ENCODE peak calls at places on chromosomes 11 and 22, in eight cellular contexts. One of them, this sample, is unnamed.

GRCh38 chr11:69500285-69501120 is 19.0 kb downstream of the LINC01488 start:
- DNase-seq in fibroblast of gingiva: no peak
- DNase-seq in IMR-90: no peak
- DNase-seq in CD8-positive, alpha-beta memory T cell: no peak
- DNase-seq in fibroblast of lung: peak
- DNase-seq in SHP77 treated with DMSO at 0.1 percent for 48 hours: peak
- DNase-seq in HuH-7.5: no peak
- DNase-seq in amygdala: no peak
- DNase-seq in this sample: no peak

GRCh38 chr11:130721736-130722135 is 194.5 kb downstream of the SNX19 start:
- DNase-seq in fibroblast of gingiva: no peak
- DNase-seq in IMR-90: peak
- DNase-seq in CD8-positive, alpha-beta memory T cell: no peak
- DNase-seq in fibroblast of lung: peak
- DNase-seq in SHP77 treated with DMSO at 0.1 percent for 48 hours: no peak
- DNase-seq in HuH-7.5: no peak
- DNase-seq in amygdala: no peak
- DNase-seq in this sample: no peak

GRCh38 chr11:29786092-29786491 is 230.7 kb downstream of the KCNA4 start:
- DNase-seq in fibroblast of gingiva: no peak
- DNase-seq in IMR-90: no peak
- DNase-seq in CD8-positive, alpha-beta memory T cell: no peak
- DNase-seq in fibroblast of lung: no peak
- DNase-seq in SHP77 treated with DMSO at 0.1 percent for 48 hours: no peak
- DNase-seq in HuH-7.5: no peak
- DNase-seq in amygdala: no peak
- DNase-seq in this sample: no peak

GRCh38 chr11:36249271-36249670 is 40.0 kb downstream of the COMMD9 start:
- DNase-seq in fibroblast of gingiva: peak
- DNase-seq in IMR-90: peak
- DNase-seq in CD8-positive, alpha-beta memory T cell: no peak
- DNase-seq in fibroblast of lung: peak
- DNase-seq in SHP77 treated with DMSO at 0.1 percent for 48 hours: no peak
- DNase-seq in HuH-7.5: no peak
- DNase-seq in amygdala: no peak
- DNase-seq in this sample: no peak

GRCh38 chr22:44449683-44450425 is 48.2 kb downstream of the RTL6 start:
- DNase-seq in fibroblast of gingiva: no peak
- DNase-seq in IMR-90: no peak
- DNase-seq in CD8-positive, alpha-beta memory T cell: no peak
- DNase-seq in fibroblast of lung: no peak
- DNase-seq in SHP77 treated with DMSO at 0.1 percent for 48 hours: no peak
- DNase-seq in HuH-7.5: no peak
- DNase-seq in amygdala: no peak
- DNase-seq in this sample: no peak

GRCh38 chr11:116857936-116858335 is 20.5 kb upstream of the APOA1 start:
- DNase-seq in fibroblast of gingiva: no peak
- DNase-seq in IMR-90: no peak
- DNase-seq in CD8-positive, alpha-beta memory T cell: no peak
- DNase-seq in fibroblast of lung: peak
- DNase-seq in SHP77 treated with DMSO at 0.1 percent for 48 hours: no peak
- DNase-seq in HuH-7.5: no peak
- DNase-seq in amygdala: no peak
- DNase-seq in this sample: no peak

GRCh38 chr11:10452211-10452767 is 2.8 kb upstream of the AMPD3 start:
- DNase-seq in fibroblast of gingiva: no peak
- DNase-seq in IMR-90: peak
- DNase-seq in CD8-positive, alpha-beta memory T cell: no peak
- DNase-seq in fibroblast of lung: no peak
- DNase-seq in SHP77 treated with DMSO at 0.1 percent for 48 hours: no peak
- DNase-seq in HuH-7.5: no peak
- DNase-seq in amygdala: peak
- DNase-seq in this sample: no peak

GRCh38 chr22:46619830-46620501 is at the start of gene GRAMD4:
- DNase-seq in fibroblast of gingiva: no peak
- DNase-seq in IMR-90: no peak
- DNase-seq in CD8-positive, alpha-beta memory T cell: no peak
- DNase-seq in fibroblast of lung: peak
- DNase-seq in SHP77 treated with DMSO at 0.1 percent for 48 hours: no peak
- DNase-seq in HuH-7.5: no peak
- DNase-seq in amygdala: no peak
- DNase-seq in this sample: no peak

GRCh38 chr11:71504526-71504925 is 22.5 kb upstream of the KRTAP5-7 start:
- DNase-seq in fibroblast of gingiva: no peak
- DNase-seq in IMR-90: no peak
- DNase-seq in CD8-positive, alpha-beta memory T cell: no peak
- DNase-seq in fibroblast of lung: no peak
- DNase-seq in SHP77 treated with DMSO at 0.1 percent for 48 hours: no peak
- DNase-seq in HuH-7.5: no peak
- DNase-seq in amygdala: no peak
- DNase-seq in this sample: no peak

GRCh38 chr11:13261600-13262061 is 16.0 kb upstream of the BMAL1 start:
- DNase-seq in fibroblast of gingiva: peak
- DNase-seq in IMR-90: peak
- DNase-seq in CD8-positive, alpha-beta memory T cell: no peak
- DNase-seq in fibroblast of lung: peak
- DNase-seq in SHP77 treated with DMSO at 0.1 percent for 48 hours: no peak
- DNase-seq in HuH-7.5: no peak
- DNase-seq in amygdala: no peak
- DNase-seq in this sample: no peak

GRCh38 chr11:534197-534591 is 1.2 kb downstream of the HRAS start:
- DNase-seq in fibroblast of gingiva: no peak
- DNase-seq in IMR-90: no peak
- DNase-seq in CD8-positive, alpha-beta memory T cell: no peak
- DNase-seq in fibroblast of lung: no peak
- DNase-seq in SHP77 treated with DMSO at 0.1 percent for 48 hours: no peak
- DNase-seq in HuH-7.5: no peak
- DNase-seq in amygdala: no peak
- DNase-seq in this sample: no peak

GRCh38 chr22:50581950-50582561 is 593 bp downstream of the CHKB start:
- DNase-seq in fibroblast of gingiva: no peak
- DNase-seq in IMR-90: no peak
- DNase-seq in CD8-positive, alpha-beta memory T cell: no peak
- DNase-seq in fibroblast of lung: peak
- DNase-seq in SHP77 treated with DMSO at 0.1 percent for 48 hours: no peak
- DNase-seq in HuH-7.5: no peak
- DNase-seq in amygdala: no peak
- DNase-seq in this sample: no peak

GRCh38 chr11:70109006-70109405 is 30.9 kb downstream of the ANO1 start:
- DNase-seq in fibroblast of gingiva: no peak
- DNase-seq in IMR-90: peak
- DNase-seq in CD8-positive, alpha-beta memory T cell: no peak
- DNase-seq in fibroblast of lung: peak
- DNase-seq in SHP77 treated with DMSO at 0.1 percent for 48 hours: no peak
- DNase-seq in HuH-7.5: no peak
- DNase-seq in amygdala: no peak
- DNase-seq in this sample: peak

GRCh38 chr11:18324381-18324780 is 2.0 kb downstream of the GTF2H1 start:
- DNase-seq in fibroblast of gingiva: no peak
- DNase-seq in IMR-90: no peak
- DNase-seq in CD8-positive, alpha-beta memory T cell: no peak
- DNase-seq in fibroblast of lung: no peak
- DNase-seq in SHP77 treated with DMSO at 0.1 percent for 48 hours: no peak
- DNase-seq in HuH-7.5: no peak
- DNase-seq in amygdala: no peak
- DNase-seq in this sample: no peak

GRCh38 chr11:55854704-55855103 is 16.2 kb downstream of the OR5D16 start:
- DNase-seq in fibroblast of gingiva: no peak
- DNase-seq in IMR-90: no peak
- DNase-seq in CD8-positive, alpha-beta memory T cell: no peak
- DNase-seq in fibroblast of lung: no peak
- DNase-seq in SHP77 treated with DMSO at 0.1 percent for 48 hours: no peak
- DNase-seq in HuH-7.5: no peak
- DNase-seq in amygdala: no peak
- DNase-seq in this sample: no peak

GRCh38 chr22:37631448-37632173 is 7.9 kb upstream of the SH3BP1 start:
- DNase-seq in fibroblast of gingiva: no peak
- DNase-seq in IMR-90: no peak
- DNase-seq in CD8-positive, alpha-beta memory T cell: peak
- DNase-seq in fibroblast of lung: no peak
- DNase-seq in SHP77 treated with DMSO at 0.1 percent for 48 hours: no peak
- DNase-seq in HuH-7.5: no peak
- DNase-seq in amygdala: no peak
- DNase-seq in this sample: no peak

GRCh38 chr22:29298641-29299040 is 7.8 kb upstream of the GAS2L1 start:
- DNase-seq in fibroblast of gingiva: no peak
- DNase-seq in IMR-90: no peak
- DNase-seq in CD8-positive, alpha-beta memory T cell: no peak
- DNase-seq in fibroblast of lung: no peak
- DNase-seq in SHP77 treated with DMSO at 0.1 percent for 48 hours: no peak
- DNase-seq in HuH-7.5: no peak
- DNase-seq in amygdala: no peak
- DNase-seq in this sample: no peak

GRCh38 chr11:134366279-134366678 is 34.5 kb downstream of the GLB1L2 start:
- DNase-seq in fibroblast of gingiva: no peak
- DNase-seq in IMR-90: no peak
- DNase-seq in CD8-positive, alpha-beta memory T cell: no peak
- DNase-seq in fibroblast of lung: no peak
- DNase-seq in SHP77 treated with DMSO at 0.1 percent for 48 hours: no peak
- DNase-seq in HuH-7.5: no peak
- DNase-seq in amygdala: no peak
- DNase-seq in this sample: no peak

GRCh38 chr11:33987975-33988580 is 63.5 kb upstream of the CAPRIN1 start:
- DNase-seq in fibroblast of gingiva: peak
- DNase-seq in IMR-90: peak
- DNase-seq in CD8-positive, alpha-beta memory T cell: peak
- DNase-seq in fibroblast of lung: peak
- DNase-seq in SHP77 treated with DMSO at 0.1 percent for 48 hours: peak
- DNase-seq in HuH-7.5: peak
- DNase-seq in amygdala: peak
- DNase-seq in this sample: peak

GRCh38 chr11:27401760-27402316 is 38.8 kb upstream of the CCDC34 start:
- DNase-seq in fibroblast of gingiva: no peak
- DNase-seq in IMR-90: no peak
- DNase-seq in CD8-positive, alpha-beta memory T cell: no peak
- DNase-seq in fibroblast of lung: no peak
- DNase-seq in SHP77 treated with DMSO at 0.1 percent for 48 hours: no peak
- DNase-seq in HuH-7.5: no peak
- DNase-seq in amygdala: no peak
- DNase-seq in this sample: no peak

GRCh38 chr11:112885744-112886706 is 75.2 kb upstream of the NCAM1 start:
- DNase-seq in fibroblast of gingiva: no peak
- DNase-seq in IMR-90: no peak
- DNase-seq in CD8-positive, alpha-beta memory T cell: no peak
- DNase-seq in fibroblast of lung: no peak
- DNase-seq in SHP77 treated with DMSO at 0.1 percent for 48 hours: no peak
- DNase-seq in HuH-7.5: no peak
- DNase-seq in amygdala: no peak
- DNase-seq in this sample: no peak

GRCh38 chr11:129528296-129528695 is 152.6 kb downstream of the BARX2 start:
- DNase-seq in fibroblast of gingiva: no peak
- DNase-seq in IMR-90: no peak
- DNase-seq in CD8-positive, alpha-beta memory T cell: no peak
- DNase-seq in fibroblast of lung: no peak
- DNase-seq in SHP77 treated with DMSO at 0.1 percent for 48 hours: no peak
- DNase-seq in HuH-7.5: no peak
- DNase-seq in amygdala: no peak
- DNase-seq in this sample: no peak

GRCh38 chr11:110972640-110973039 is 260.4 kb upstream of the ARHGAP20 start:
- DNase-seq in fibroblast of gingiva: peak
- DNase-seq in IMR-90: peak
- DNase-seq in CD8-positive, alpha-beta memory T cell: no peak
- DNase-seq in fibroblast of lung: peak
- DNase-seq in SHP77 treated with DMSO at 0.1 percent for 48 hours: no peak
- DNase-seq in HuH-7.5: no peak
- DNase-seq in amygdala: no peak
- DNase-seq in this sample: no peak

GRCh38 chr11:763073-763463 is 14.2 kb downstream of the GATD1 start:
- DNase-seq in fibroblast of gingiva: no peak
- DNase-seq in IMR-90: no peak
- DNase-seq in CD8-positive, alpha-beta memory T cell: no peak
- DNase-seq in fibroblast of lung: no peak
- DNase-seq in SHP77 treated with DMSO at 0.1 percent for 48 hours: no peak
- DNase-seq in HuH-7.5: no peak
- DNase-seq in amygdala: no peak
- DNase-seq in this sample: no peak

GRCh38 chr22:29216011-29216872 is 10.5 kb downstream of the EMID1 start:
- DNase-seq in fibroblast of gingiva: no peak
- DNase-seq in IMR-90: no peak
- DNase-seq in CD8-positive, alpha-beta memory T cell: no peak
- DNase-seq in fibroblast of lung: no peak
- DNase-seq in SHP77 treated with DMSO at 0.1 percent for 48 hours: no peak
- DNase-seq in HuH-7.5: peak
- DNase-seq in amygdala: no peak
- DNase-seq in this sample: no peak

GRCh38 chr11:86790867-86791849 is 9.2 kb upstream of the PRSS23 start:
- DNase-seq in fibroblast of gingiva: no peak
- DNase-seq in IMR-90: no peak
- DNase-seq in CD8-positive, alpha-beta memory T cell: no peak
- DNase-seq in fibroblast of lung: no peak
- DNase-seq in SHP77 treated with DMSO at 0.1 percent for 48 hours: no peak
- DNase-seq in HuH-7.5: no peak
- DNase-seq in amygdala: no peak
- DNase-seq in this sample: no peak

GRCh38 chr11:27914080-27914479 is 193.9 kb downstream of the KIF18A start:
- DNase-seq in fibroblast of gingiva: no peak
- DNase-seq in IMR-90: peak
- DNase-seq in CD8-positive, alpha-beta memory T cell: no peak
- DNase-seq in fibroblast of lung: peak
- DNase-seq in SHP77 treated with DMSO at 0.1 percent for 48 hours: no peak
- DNase-seq in HuH-7.5: no peak
- DNase-seq in amygdala: no peak
- DNase-seq in this sample: no peak

GRCh38 chr11:2688381-2689231 is 11.2 kb downstream of the KCNQ1OT1 start:
- DNase-seq in fibroblast of gingiva: no peak
- DNase-seq in IMR-90: no peak
- DNase-seq in CD8-positive, alpha-beta memory T cell: no peak
- DNase-seq in fibroblast of lung: no peak
- DNase-seq in SHP77 treated with DMSO at 0.1 percent for 48 hours: no peak
- DNase-seq in HuH-7.5: no peak
- DNase-seq in amygdala: no peak
- DNase-seq in this sample: no peak

GRCh38 chr22:38431266-38432010 is 23.6 kb downstream of the KCNJ4 start:
- DNase-seq in fibroblast of gingiva: no peak
- DNase-seq in IMR-90: no peak
- DNase-seq in CD8-positive, alpha-beta memory T cell: no peak
- DNase-seq in fibroblast of lung: no peak
- DNase-seq in SHP77 treated with DMSO at 0.1 percent for 48 hours: no peak
- DNase-seq in HuH-7.5: no peak
- DNase-seq in amygdala: no peak
- DNase-seq in this sample: no peak